ENCODE peak calls at places on chromosomes 3 and 15, in six cellular contexts. X is H1, O is mesendoderm, U is H9, E is IMR-90, B is neuronal stem cell. K is an unnamed sample.
A peak's percentile ranks its signal among the peaks of the same experiment; 100 is the strongest.

GRCh38 chr15:82159922-82160321 is 102.6 kb downstream of the EFL1 start:
- DNase-seq in X (no peak), O (peak; percentile 78), U (no peak), E (peak; percentile 100), B (peak; percentile 24), K (peak; percentile 41)

GRCh38 chr15:38564557-38565286 is at the start of gene RASGRP1:
- DNase-seq in X (no peak), O (peak; percentile 74), U (peak; percentile 78), E (peak; percentile 56), B (peak; percentile 66), K (peak; percentile 22)

GRCh38 chr15:81002254-81003022 is 1.7 kb downstream of the TLNRD1 start:
- DNase-seq in X (no peak), O (peak; percentile 50), U (peak; percentile 63), E (no peak), B (no peak), K (no peak)

GRCh38 chr15:81400640-81401236 is 26.7 kb upstream of the TMC3 start:
- DNase-seq in X (no peak), O (peak; percentile 72), U (no peak), E (peak; percentile 65), B (peak; percentile 36), K (peak; percentile 20)

GRCh38 chr15:63466378-63467192 is 37.8 kb upstream of the USP3 start:
- DNase-seq in X (no peak), O (peak; percentile 89), U (peak; percentile 67), E (peak; percentile 70), B (peak; percentile 43), K (peak; percentile 73)

GRCh38 chr3:57582470-57583168 is 14.5 kb downstream of the ARF4 start:
- DNase-seq in X (peak; percentile 25), O (peak; percentile 81), U (peak; percentile 48), E (no peak), B (no peak), K (peak; percentile 77)

GRCh38 chr3:79354179-79354688 is 413.6 kb downstream of the ROBO1 start:
- DNase-seq in X (no peak), O (no peak), U (no peak), E (no peak), B (no peak), K (peak; percentile 67)

GRCh38 chr3:101803152-101803782 is 24.3 kb downstream of the NXPE3 start:
- DNase-seq in X (no peak), O (peak; percentile 51), U (no peak), E (peak; percentile 79), B (peak; percentile 26), K (peak; percentile 49)

GRCh38 chr3:197466586-197467399 is 89.0 kb downstream of the BDH1 start:
- DNase-seq in X (no peak), O (no peak), U (no peak), E (peak; percentile 72), B (no peak), K (peak; percentile 75)

GRCh38 chr3:126474498-126475410 is 937 bp downstream of the ZXDC start:
- DNase-seq in X (no peak), O (peak; percentile 66), U (no peak), E (peak; percentile 35), B (peak; percentile 30), K (peak; percentile 66)

GRCh38 chr3:129555616-129556357 is 12.8 kb downstream of the H1-8 start:
- DNase-seq in X (no peak), O (no peak), U (no peak), E (no peak), B (no peak), K (no peak)
- H2BK120ac ChIP-seq in X (no peak overlapping the region), O (no peak overlapping the region), U (no peak overlapping the region), E (no peak overlapping the region), B (peak overlapping the region; percentile 10), K (no peak overlapping the region)

GRCh38 chr15:45704329-45705249 is 69.8 kb downstream of the SQOR start:
- DNase-seq in X (no peak), O (peak; percentile 84), U (peak; percentile 86), E (peak; percentile 37), B (peak; percentile 38), K (peak; percentile 17)
- H3K4ac ChIP-seq in X (no peak overlapping the region), O (peak overlapping the region; percentile 18), U (no peak overlapping the region), E (no peak overlapping the region), B (no peak overlapping the region), K (no peak overlapping the region)

GRCh38 chr3:52298147-52299098 is 10.8 kb downstream of the GLYCTK start:
- DNase-seq in X (no peak), O (no peak), U (peak; percentile 44), E (no peak), B (no peak), K (no peak)

GRCh38 chr3:52299815-52300611 is 12.4 kb downstream of the GLYCTK start:
- DNase-seq in X (no peak), O (peak; percentile 76), U (peak; percentile 61), E (peak; percentile 34), B (no peak), K (peak; percentile 46)

GRCh38 chr3:52297242-52298146 is 9.9 kb downstream of the GLYCTK start:
- DNase-seq in X (no peak), O (no peak), U (no peak), E (no peak), B (no peak), K (no peak)

GRCh38 chr3:52301042-52301441 is 13.4 kb downstream of the GLYCTK start:
- DNase-seq in X (no peak), O (no peak), U (no peak), E (no peak), B (no peak), K (no peak)

DNA sequence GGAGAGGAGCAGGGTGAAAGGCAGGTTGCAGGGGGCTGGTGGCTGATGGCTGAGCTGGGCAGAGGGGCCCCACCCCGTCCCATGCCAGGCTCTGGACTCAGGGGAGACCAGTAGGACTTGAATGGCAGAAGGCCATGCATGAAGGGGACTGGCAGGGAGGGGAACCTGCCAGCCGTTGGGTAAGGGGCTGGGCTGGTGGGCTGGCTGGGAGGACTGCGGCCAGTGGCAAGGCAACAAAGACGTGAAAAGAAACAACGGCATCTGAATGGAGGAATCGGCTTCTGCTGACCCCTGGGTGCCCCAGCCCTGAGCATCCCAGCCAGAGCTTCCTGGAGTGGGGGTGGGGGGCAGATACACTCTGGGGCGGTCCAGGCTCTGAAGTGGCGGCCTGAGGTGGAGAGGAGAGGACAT is 11.6 kb downstream of the GLYCTK start:
- DNase-seq in X (no peak), O (no peak), U (no peak), E (no peak), B (no peak), K (no peak)
- H2BK120ac ChIP-seq in X (no peak overlapping the region), O (no peak overlapping the region), U (no peak overlapping the region), E (no peak overlapping the region), B (peak overlapping the region; percentile 73), K (peak overlapping the region; percentile 21)

GRCh38 chr3:16496008-16496407 is 17.5 kb downstream of the RFTN1 start:
- DNase-seq in X (no peak), O (no peak), U (no peak), E (no peak), B (no peak), K (no peak)

GRCh38 chr3:16498130-16498890 is 15.2 kb downstream of the RFTN1 start:
- DNase-seq in X (no peak), O (peak; percentile 68), U (peak; percentile 52), E (no peak), B (no peak), K (no peak)

GRCh38 chr3:16496408-16497222 is 16.9 kb downstream of the RFTN1 start:
- DNase-seq in X (no peak), O (no peak), U (no peak), E (no peak), B (no peak), K (peak; percentile 21)

GRCh38 chr3:16494094-16494493 is 19.4 kb downstream of the RFTN1 start:
- DNase-seq in X (no peak), O (no peak), U (no peak), E (no peak), B (no peak), K (no peak)

DNA sequence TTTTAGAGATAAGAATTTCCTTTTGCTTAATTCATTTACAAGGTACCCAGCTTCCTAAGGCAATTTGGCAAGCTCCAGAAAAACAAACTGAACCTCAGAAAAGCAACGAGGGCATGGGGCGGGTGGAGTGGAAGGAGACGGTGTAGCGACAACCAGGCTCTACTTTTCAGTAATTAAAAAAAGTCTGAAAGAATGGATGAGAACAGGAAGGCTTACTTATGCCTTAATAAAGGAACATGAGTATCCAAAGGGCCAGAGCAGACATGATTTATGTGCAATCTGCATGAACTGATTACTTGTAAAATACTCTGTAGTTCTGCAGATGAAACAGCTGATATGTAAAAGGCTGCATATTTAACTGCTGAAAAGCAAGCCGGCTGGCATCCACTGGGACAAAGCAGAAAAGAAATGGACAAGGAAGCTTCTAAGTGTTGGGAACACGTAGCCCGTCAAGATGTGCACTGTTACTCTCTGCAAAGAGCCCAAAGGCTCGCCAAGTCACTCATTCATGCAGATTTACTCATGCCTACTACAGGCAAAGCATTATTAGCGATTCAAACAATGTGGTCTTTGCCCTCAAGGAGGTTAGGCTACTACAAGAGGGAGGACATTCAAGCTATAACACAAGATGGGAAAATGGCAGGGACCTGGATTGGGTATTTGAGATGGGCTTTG is 18.5 kb downstream of the RFTN1 start:
- DNase-seq in X (no peak), O (no peak), U (no peak), E (no peak), B (no peak), K (no peak)
- H3K4ac ChIP-seq in X (no peak overlapping the region), O (no peak overlapping the region), U (no peak overlapping the region), E (peak overlapping the region; percentile 23), B (no peak overlapping the region), K (no peak overlapping the region)

GRCh38 chr3:54954019-54954418 is 26.2 kb upstream of the LRTM1 start:
- DNase-seq in X (peak; percentile 19), O (peak; percentile 97), U (peak; percentile 55), E (peak; percentile 92), B (no peak), K (peak; percentile 92)

GRCh38 chr3:54951405-54951804 is 23.5 kb upstream of the LRTM1 start:
- DNase-seq in X (peak; percentile 49), O (peak; percentile 80), U (peak; percentile 68), E (peak; percentile 93), B (peak; percentile 36), K (peak; percentile 77)

GRCh38 chr3:54954516-54954915 is 26.7 kb upstream of the LRTM1 start:
- DNase-seq in X (peak; percentile 25), O (peak; percentile 89), U (peak; percentile 48), E (no peak), B (no peak), K (peak; percentile 58)

GRCh38 chr3:54949491-54950044 is 21.7 kb upstream of the LRTM1 start:
- DNase-seq in X (no peak), O (no peak), U (no peak), E (no peak), B (no peak), K (peak; percentile 71)

GRCh38 chr3:54950391-54951003 is 22.6 kb upstream of the LRTM1 start:
- DNase-seq in X (no peak), O (no peak), U (no peak), E (no peak), B (no peak), K (peak; percentile 58)
- H2BK120ac ChIP-seq in X (no peak overlapping the region), O (no peak overlapping the region), U (no peak overlapping the region), E (peak overlapping the region; percentile 81), B (no peak overlapping the region), K (peak overlapping the region; percentile 84)

K was measured in trophoblast cell.